ENCODE peak calls at places on chromosomes 3 and 15, in five cellular contexts. W is activated CD4-positive, alpha-beta T cell treated with anti-CD3 and anti-CD28 coated beads, Interleukin-2, amount 50 U/mL, for 4 hours; F is uterus; M is BE2C; J is dorsolateral prefrontal cortex. Y is an unnamed sample.

GRCh38 chr3:88574210-88574609 is 424.5 kb downstream of the C3orf38 start:
- DNase-seq in F (no peak), W (no peak), J (no peak), M (no peak), Y (no peak)

GRCh38 chr15:100735654-100736053 is 133.3 kb downstream of the ASB7 start:
- DNase-seq in W (no peak), M (no peak), J (no peak), F (no peak), Y (no peak)

GRCh38 chr3:62604301-62604700 is 231.0 kb upstream of the FEZF2 start:
- DNase-seq in W (no peak), F (no peak), J (no peak), M (no peak), Y (no peak)

GRCh38 chr15:67039349-67040075 is 25.9 kb upstream of the SMAD3 start:
- DNase-seq in M (no peak), W (no peak), F (no peak), J (no peak), Y (no peak)

GRCh38 chr3:171498921-171499320 is 38.7 kb upstream of the TNIK start:
- DNase-seq in F (no peak), M (no peak), W (no peak), J (no peak), Y (no peak)

GRCh38 chr3:171994646-171995441 is 44.5 kb upstream of the FNDC3B start:
- DNase-seq in F (no peak), W (no peak), M (no peak), J (no peak), Y (no peak)

GRCh38 chr15:75091814-75092213 is 68.4 kb downstream of the PPCDC start:
- DNase-seq in J (no peak), F (no peak), W (no peak), M (no peak), Y (no peak)

GRCh38 chr3:55180936-55181535 is 253.2 kb upstream of the LRTM1 start:
- DNase-seq in M (peak; percentile 16), J (peak; percentile 13), F (no peak), W (no peak), Y (peak; percentile 28)

GRCh38 chr3:23501201-23501824 is 298.2 kb downstream of the UBE2E2 start:
- DNase-seq in J (no peak), M (no peak), W (no peak), F (no peak), Y (no peak)

GRCh38 chr3:72892081-72892763 is 4.4 kb downstream of the GXYLT2 start:
- DNase-seq in F (peak; percentile 48), W (no peak), J (no peak), M (no peak), Y (no peak)

GRCh38 chr3:10530241-10530640 is 24.9 kb upstream of the ATP2B2 start:
- DNase-seq in M (no peak), J (peak; percentile 2), W (no peak), F (no peak), Y (no peak)

GRCh38 chr3:33658971-33659848 is 58.8 kb downstream of the CLASP2 start:
- DNase-seq in F (peak; percentile 46), J (peak; percentile 85), M (peak; percentile 77), W (no peak), Y (peak; percentile 98)

GRCh38 chr3:194618858-194619608 is 14.2 kb downstream of the TMEM44 start:
- DNase-seq in M (no peak), J (no peak), F (no peak), W (no peak), Y (no peak)

GRCh38 chr15:77126927-77127326 is 56.0 kb upstream of the TSPAN3 start:
- DNase-seq in J (no peak), W (no peak), M (no peak), F (no peak), Y (no peak)

GRCh38 chr15:99212401-99212800 is 37.0 kb downstream of the TTC23 start:
- DNase-seq in M (peak; percentile 57), W (no peak), J (no peak), F (peak; percentile 49), Y (no peak)

GRCh38 chr3:103992469-103992868 is 1374.2 kb upstream of the ALCAM start:
- DNase-seq in F (no peak), J (no peak), W (no peak), M (no peak), Y (no peak)

GRCh38 chr3:85535517-85535916 is 576.7 kb downstream of the CADM2 start:
- DNase-seq in F (no peak), J (peak; percentile 51), M (no peak), W (no peak), Y (no peak)

GRCh38 chr3:45915518-45916231 is 27.6 kb upstream of the CXCR6 start:
- DNase-seq in J (no peak), W (peak; percentile 81), F (no peak), M (no peak), Y (no peak)

Y was measured in SK-N-DZ.